ENCODE peak calls at places on chromosome 13, in five cellular contexts. S is cardiac muscle cell, H is esophagus squamous epithelium, G is tibial nerve, Q is mucosa of descending colon. N is an unnamed sample.

GRCh38 chr13:66405908-66406802 is 824.0 kb downstream of the PCDH9 start:
- DNase-seq in S (peak), H (no peak), G (no peak), Q (no peak), N (no peak)

GRCh38 chr13:98890186-98890585 is 87.7 kb downstream of the DOCK9 start:
- DNase-seq in S (peak), H (no peak), G (peak), Q (no peak), N (no peak)

GRCh38 chr13:40064154-40064713 is 408.8 kb downstream of the COG6 start:
- DNase-seq in S (no peak), H (no peak), G (no peak), Q (no peak), N (no peak)

GRCh38 chr13:67023088-67023893 is 206.8 kb downstream of the PCDH9 start:
- DNase-seq in S (peak), H (no peak), G (peak), Q (no peak), N (no peak)

GRCh38 chr13:77143325-77143907 is 116.5 kb upstream of the FBXL3 start:
- DNase-seq in S (peak), H (no peak), G (no peak), Q (no peak), N (no peak)

GRCh38 chr13:50712469-50712868 is 131.0 kb downstream of the DLEU7 start:
- DNase-seq in S (no peak), H (no peak), G (no peak), Q (no peak), N (no peak)

GRCh38 chr13:46844431-46844830 is 47.5 kb upstream of the ESD start:
- DNase-seq in S (no peak), H (no peak), G (no peak), Q (no peak), N (no peak)

GRCh38 chr13:76937416-76937815 is 10.9 kb upstream of the ACOD1 start:
- DNase-seq in S (peak), H (no peak), G (no peak), Q (no peak), N (no peak)

GRCh38 chr13:74388626-74389025 is 254.4 kb upstream of the KLF12 start:
- DNase-seq in S (no peak), H (no peak), G (no peak), Q (no peak), N (no peak)

GRCh38 chr13:101452519-101453485 is at the start of gene ITGBL1:
- DNase-seq in S (peak), H (no peak), G (no peak), Q (no peak), N (no peak)

GRCh38 chr13:59641758-59642157 is 522.0 kb downstream of the DIAPH3 start:
- DNase-seq in S (peak), H (no peak), G (no peak), Q (no peak), N (no peak)

GRCh38 chr13:39023316-39023715 is 14.6 kb downstream of the PROSER1 start:
- DNase-seq in S (peak), H (no peak), G (no peak), Q (no peak), N (no peak)

GRCh38 chr13:34174671-34175145 is 356.8 kb downstream of the RFC3 start:
- DNase-seq in S (peak), H (no peak), G (no peak), Q (no peak), N (no peak)

GRCh38 chr13:91017031-91017668 is 330.3 kb upstream of the MIR17HG start:
- DNase-seq in S (peak), H (no peak), G (no peak), Q (peak), N (peak)

GRCh38 chr13:60379837-60380236 is 17.2 kb upstream of the TDRD3 start:
- DNase-seq in S (no peak), H (no peak), G (no peak), Q (no peak), N (no peak)

GRCh38 chr13:42707003-42707402 is 74.4 kb upstream of the FAM216B start:
- DNase-seq in S (peak), H (no peak), G (no peak), Q (no peak), N (no peak)

GRCh38 chr13:93690139-93690538 is 463.5 kb downstream of the GPC6 start:
- DNase-seq in S (peak), H (no peak), G (peak), Q (peak), N (no peak)

GRCh38 chr13:40762849-40763248 is 8.1 kb downstream of the MRPS31 start:
- DNase-seq in S (no peak), H (no peak), G (no peak), Q (no peak), N (no peak)

GRCh38 chr13:84870190-84870589 is 929.0 kb downstream of the SLITRK6 start:
- DNase-seq in S (no peak), H (no peak), G (no peak), Q (no peak), N (no peak)
- TF ChIP-seq CTCF in S (no peak), H (no peak), G (no peak), Q (no peak), N (no peak)

GRCh38 chr13:23778007-23778687 is 111.1 kb downstream of the MIPEP start:
- DNase-seq in S (no peak), H (no peak), G (no peak), Q (no peak), N (no peak)
- TF ChIP-seq CTCF in S (peak), H (no peak), G (no peak), Q (no peak), N (peak)

GRCh38 chr13:81872581-81872980 is 1531.7 kb upstream of the SPRY2 start:
- DNase-seq in S (no peak), H (no peak), G (no peak), Q (no peak), N (no peak)
- TF ChIP-seq CTCF in S (no peak), H (no peak), G (no peak), Q (no peak), N (no peak)

GRCh38 chr13:87671824-87672603 is 843 bp downstream of the SLITRK5 start:
- DNase-seq in S (no peak), H (no peak), G (no peak), Q (no peak), N (peak)

GRCh38 chr13:87667686-87668085 is 3.5 kb upstream of the SLITRK5 start:
- DNase-seq in S (no peak), H (no peak), G (no peak), Q (no peak), N (no peak)

GRCh38 chr13:87671031-87671823 is at the start of gene SLITRK5:
- DNase-seq in S (peak), H (no peak), G (peak), Q (peak), N (peak)

GRCh38 chr13:87666826-87667225 is 4.3 kb upstream of the SLITRK5 start:
- DNase-seq in S (no peak), H (no peak), G (no peak), Q (no peak), N (no peak)

DNA sequence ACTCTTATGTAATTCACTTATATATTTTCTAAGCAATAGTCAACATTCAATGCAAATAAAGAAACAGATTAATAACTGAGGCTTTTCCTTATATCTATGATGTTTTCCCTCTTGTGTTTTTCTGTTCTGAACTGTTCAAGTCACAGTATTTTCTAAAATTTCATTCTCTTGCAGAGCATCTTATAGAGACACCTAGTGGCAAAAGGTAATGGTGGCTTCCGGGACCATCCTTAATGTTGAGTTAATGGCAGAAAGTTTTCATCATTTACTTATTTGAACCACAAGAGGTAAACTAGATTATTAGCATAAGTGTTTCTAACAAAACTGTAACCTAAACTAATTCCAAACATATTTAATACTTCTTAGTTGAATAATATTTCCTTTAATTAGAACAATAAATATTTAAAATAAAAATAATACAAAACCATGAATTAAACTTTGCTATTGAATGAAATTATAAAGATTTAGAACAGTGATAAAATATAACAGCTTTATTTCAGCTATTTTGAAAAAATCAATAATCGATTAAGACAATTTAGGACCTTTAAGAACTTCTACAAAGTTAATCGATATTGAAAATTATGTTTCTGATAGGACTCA is 1.7 kb upstream of the SLITRK5 start:
- DNase-seq in S (peak), H (no peak), G (no peak), Q (peak), N (peak)
- TF ChIP-seq CTCF in S (peak), H (no peak), G (peak), Q (no peak), N (peak)

GRCh38 chr13:69319659-69320058 is 788.0 kb upstream of the ATXN8OS start:
- DNase-seq in S (no peak), H (no peak), G (no peak), Q (no peak), N (no peak)

DNA sequence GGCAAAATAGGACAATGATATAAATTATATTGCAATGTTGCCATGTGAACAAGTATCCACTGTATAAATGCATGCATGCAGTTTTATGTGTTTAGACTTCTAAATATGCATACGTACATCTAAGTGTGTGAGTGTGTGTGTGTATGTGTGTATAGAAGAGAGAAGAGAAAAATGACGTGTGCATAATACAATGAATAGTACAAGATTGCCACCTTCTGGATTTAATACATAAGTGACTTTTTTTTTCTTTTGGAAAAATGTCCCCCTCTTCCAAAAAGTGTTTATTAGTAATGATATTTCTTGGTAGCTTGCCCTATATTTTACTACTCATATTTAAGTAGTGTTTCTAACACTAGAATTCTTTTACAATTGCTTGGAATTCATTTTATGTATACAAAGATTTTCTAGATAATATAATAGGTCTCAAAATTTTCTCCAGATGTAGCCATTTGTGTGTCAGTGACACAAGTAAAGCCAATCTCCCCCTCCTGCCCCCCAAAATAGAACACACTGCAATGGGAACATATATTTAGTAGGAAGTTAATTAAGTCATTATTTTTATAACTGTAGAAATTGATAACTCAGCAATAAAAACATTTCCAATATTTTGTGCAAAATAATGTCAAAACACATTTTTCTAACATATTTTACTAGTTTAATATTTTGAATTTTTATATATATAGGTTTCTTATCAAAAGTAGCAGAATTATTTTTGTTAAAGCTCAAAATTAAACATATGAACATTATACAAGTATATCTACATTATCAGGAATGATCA is 783.3 kb upstream of the ATXN8OS start:
- DNase-seq in S (no peak), H (no peak), G (no peak), Q (no peak), N (no peak)
- TF ChIP-seq CTCF in S (no peak), H (no peak), G (no peak), Q (no peak), N (no peak)

DNA sequence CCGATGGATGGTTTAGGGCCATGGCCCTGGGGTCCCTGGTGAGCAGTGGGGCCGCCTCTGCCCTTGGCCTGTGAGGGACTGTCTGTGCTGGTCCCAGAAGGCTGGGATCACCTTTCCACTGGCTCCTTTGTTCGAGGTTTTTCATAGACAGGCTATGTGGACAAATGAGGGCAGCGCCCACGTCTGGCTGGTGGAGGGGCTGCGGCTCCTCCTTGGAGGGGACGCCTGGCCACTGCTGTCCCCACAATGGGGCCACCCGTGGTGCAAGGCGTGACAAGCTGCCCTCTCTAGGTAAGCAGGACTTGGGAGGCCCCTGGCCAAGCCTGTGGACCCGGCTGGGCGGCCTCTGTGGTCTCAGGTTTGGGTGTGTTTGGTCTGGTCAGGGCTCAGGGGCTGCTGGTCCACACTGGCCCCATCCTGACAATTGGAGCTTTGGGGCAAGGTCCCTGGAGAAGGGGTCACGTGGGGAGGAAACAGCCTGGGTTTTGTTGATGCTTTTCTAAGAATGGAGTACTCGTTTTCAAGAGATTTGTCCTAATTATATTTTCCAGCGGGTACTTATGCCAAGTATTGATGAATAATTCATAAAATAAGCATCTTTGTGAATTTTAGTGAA is 33.3 kb downstream of the MCF2L start:
- DNase-seq in S (no peak), H (no peak), G (no peak), Q (peak), N (no peak)
- TF ChIP-seq CTCF in S (peak), H (no peak), G (no peak), Q (peak), N (no peak)

GRCh38 chr13:22738357-22738756 is 442.4 kb upstream of the SGCG start:
- DNase-seq in S (no peak), H (no peak), G (no peak), Q (no peak), N (no peak)

GRCh38 chr13:22744688-22745452 is 435.9 kb upstream of the SGCG start:
- DNase-seq in S (no peak), H (no peak), G (no peak), Q (no peak), N (no peak)

GRCh38 chr13:22736768-22737092 is 444.0 kb upstream of the SGCG start:
- DNase-seq in S (no peak), H (no peak), G (no peak), Q (no peak), N (no peak)

GRCh38 chr13:22736084-22736767 is 444.6 kb upstream of the SGCG start:
- DNase-seq in S (no peak), H (no peak), G (no peak), Q (no peak), N (no peak)

DNA sequence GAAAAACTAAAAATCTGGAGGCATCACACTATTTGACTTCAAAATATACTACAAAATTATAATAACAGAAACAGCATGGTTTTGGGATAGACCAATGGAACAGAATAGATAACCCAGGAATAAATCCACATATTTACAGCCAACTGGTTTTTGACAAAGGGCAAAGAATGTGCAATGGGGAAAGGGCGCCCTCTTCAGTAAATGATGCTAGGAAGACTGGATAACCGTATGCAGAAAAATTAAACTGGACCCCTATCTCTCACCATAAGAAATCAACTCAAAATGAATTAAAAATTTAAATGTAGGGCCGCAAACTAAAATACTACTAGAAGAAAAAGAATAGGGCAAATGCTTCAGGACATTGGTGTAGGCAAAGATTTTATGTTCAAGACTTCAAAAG is 440.5 kb upstream of the SGCG start:
- DNase-seq in S (peak), H (no peak), G (no peak), Q (peak), N (no peak)
- TF ChIP-seq CTCF in S (peak), H (no peak), G (no peak), Q (no peak), N (no peak)

DNA sequence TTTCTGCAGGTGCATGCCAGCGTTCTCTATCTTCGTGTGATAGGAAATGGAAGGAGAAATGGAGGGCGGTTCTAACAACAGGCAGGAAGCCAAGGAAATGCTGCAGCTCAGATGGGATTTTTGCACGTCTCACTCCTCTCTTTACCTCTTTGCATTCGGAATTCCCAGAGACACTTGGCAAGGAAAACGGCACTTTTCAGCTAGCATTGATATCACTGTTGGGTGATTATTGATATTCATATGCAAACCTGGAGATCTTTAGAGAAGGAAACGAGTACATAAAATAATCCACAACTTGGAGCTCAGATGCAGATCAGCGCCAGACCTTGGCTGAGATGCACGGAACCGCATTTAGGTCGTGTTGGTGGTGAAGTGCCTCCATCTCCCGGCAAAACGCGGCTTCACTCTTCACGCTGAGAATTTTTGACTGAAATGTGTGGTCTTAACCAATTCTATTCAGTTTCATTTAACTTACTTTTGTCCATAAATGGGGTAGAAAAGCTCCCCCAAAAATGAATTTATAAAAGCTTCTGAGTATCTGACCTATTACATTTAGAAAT is 77.2 kb upstream of the ARHGEF7 start:
- DNase-seq in S (no peak), H (no peak), G (no peak), Q (no peak), N (no peak)
- TF ChIP-seq CTCF in S (no peak), H (no peak), G (no peak), Q (no peak), N (no peak)

GRCh38 chr13:23754506-23754905 is 134.7 kb downstream of the MIPEP start:
- DNase-seq in S (no peak), H (no peak), G (no peak), Q (no peak), N (no peak)

GRCh38 chr13:23753523-23753922 is 135.7 kb downstream of the MIPEP start:
- DNase-seq in S (peak), H (no peak), G (no peak), Q (no peak), N (no peak)

GRCh38 chr13:23750383-23751121 is 138.6 kb downstream of the MIPEP start:
- DNase-seq in S (no peak), H (no peak), G (no peak), Q (no peak), N (no peak)

GRCh38 chr13:23751195-23751594 is 138.0 kb downstream of the MIPEP start:
- DNase-seq in S (no peak), H (no peak), G (no peak), Q (no peak), N (peak)

DNA sequence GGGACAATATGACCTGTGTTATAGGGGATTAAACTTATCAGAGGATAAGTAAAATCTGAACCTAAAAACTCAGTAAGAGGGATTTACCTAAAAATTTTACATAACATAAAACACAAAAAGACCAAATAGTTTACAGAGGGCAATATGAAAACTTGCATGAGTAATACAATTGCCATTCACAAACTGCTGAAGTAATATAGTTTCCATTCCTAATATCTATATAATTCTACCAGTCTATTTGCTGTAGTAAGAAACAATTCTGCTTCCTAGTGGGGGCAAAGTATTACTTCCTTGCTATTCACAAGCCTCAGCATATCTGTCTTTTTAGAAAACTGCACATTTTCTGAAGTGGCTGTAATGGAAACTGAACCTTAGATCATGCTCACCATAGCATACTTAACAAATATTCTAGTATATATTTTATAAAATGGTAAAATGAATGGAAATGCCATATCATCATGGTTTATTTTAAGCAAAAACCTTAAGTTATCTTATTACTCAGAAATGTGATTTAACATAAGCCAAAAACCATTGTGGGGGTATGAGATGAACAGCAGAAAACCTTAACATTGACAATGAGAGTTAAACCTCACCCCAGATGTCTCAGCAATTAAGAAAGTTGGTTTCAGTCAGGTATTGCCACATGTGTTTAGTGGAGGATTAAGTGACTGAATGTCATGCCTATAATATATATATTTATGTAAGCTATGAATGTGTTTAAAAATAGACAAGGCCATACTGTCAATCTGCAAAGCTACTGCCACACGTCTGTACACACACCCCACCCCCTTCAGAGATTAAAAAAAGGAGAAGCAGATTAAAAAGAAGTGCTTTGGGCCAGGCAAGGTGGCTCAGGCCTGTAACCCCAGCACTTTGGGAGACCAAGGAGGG is 136.8 kb downstream of the MIPEP start:
- DNase-seq in S (no peak), H (no peak), G (no peak), Q (no peak), N (peak)
- TF ChIP-seq CTCF in S (no peak), H (no peak), G (no peak), Q (no peak), N (no peak)